ENCODE peak calls at places on chromosomes 2 and 18, in seven cellular contexts. W is GOT3, S is tibial artery, U is OCI-LY7, A is A549, H is left kidney, V is left cardiac atrium. X is an unnamed sample.

GRCh38 chr2:150097891-150098595 is 389.4 kb downstream of the RND3 start:
- DNase-seq in A (no peak), H (no peak), U (no peak), V (no peak), S (no peak), W (no peak), X (no peak)

GRCh38 chr2:94880507-94880906 is 9.3 kb downstream of the TEKT4 start:
- DNase-seq in H (peak; percentile 24), S (no peak), A (no peak), U (no peak), V (no peak), W (no peak), X (no peak)

GRCh38 chr2:5690718-5691658 is 1.2 kb upstream of the SOX11 start:
- DNase-seq in W (no peak), V (no peak), U (no peak), A (no peak), S (no peak), H (peak; percentile 96), X (no peak)

GRCh38 chr2:24086241-24086640 is 1.6 kb upstream of the TP53I3 start:
- DNase-seq in V (no peak), H (no peak), U (no peak), W (no peak), A (no peak), S (no peak), X (no peak)

GRCh38 chr2:37802899-37803379 is 122.1 kb upstream of the RMDN2 start:
- DNase-seq in H (no peak), V (no peak), U (no peak), W (no peak), A (peak; percentile 71), S (no peak), X (no peak)

GRCh38 chr18:79107886-79108285 is 38.7 kb downstream of the ATP9B start:
- DNase-seq in A (no peak), U (no peak), V (no peak), S (no peak), H (peak; percentile 13), W (no peak), X (no peak)

GRCh38 chr2:42791606-42792005 is 777 bp downstream of the HAAO start:
- DNase-seq in H (no peak), A (no peak), U (no peak), S (no peak), W (no peak), V (no peak), X (no peak)

GRCh38 chr2:146651361-146651760 is 1193.5 kb upstream of the ACVR2A start:
- DNase-seq in A (no peak), S (no peak), W (no peak), H (no peak), U (no peak), V (no peak), X (no peak)

GRCh38 chr18:34809697-34810096 is 99.6 kb downstream of the DTNA start:
- DNase-seq in H (peak; percentile 30), A (no peak), U (no peak), S (peak; percentile 70), V (peak; percentile 57), W (peak; percentile 1), X (no peak)

GRCh38 chr2:144988591-144988990 is 468.7 kb upstream of the ZEB2 start:
- DNase-seq in H (no peak), U (no peak), A (no peak), S (no peak), W (no peak), V (no peak), X (no peak)

GRCh38 chr2:59691518-59692190 is 861.8 kb downstream of the BCL11A start:
- DNase-seq in W (no peak), H (no peak), S (no peak), A (no peak), U (no peak), V (no peak), X (no peak)

GRCh38 chr2:174681983-174682577 is 82.2 kb downstream of the CHRNA1 start:
- DNase-seq in W (no peak), H (peak; percentile 70), A (peak; percentile 35), U (no peak), V (peak; percentile 60), S (peak; percentile 79), X (no peak)